ENCODE peak calls at places on chromosomes 4 and X, in eight cellular contexts. One of them, this sample, is unnamed.

GRCh38 chrX:148024425-148025148 is 43.5 kb downstream of the FMR1NB start:
- DNase-seq in AG04449: no peak
- DNase-seq in T-helper 9 cell: no peak
- DNase-seq in EH: no peak
- DNase-seq in HepG2: no peak
- DNase-seq in keratinocyte: no peak
- DNase-seq in tibial nerve: no peak
- DNase-seq in A549: no peak
- DNase-seq in this sample: no peak

GRCh38 chr4:67934628-67935027 is 28.7 kb downstream of the TMPRSS11A start:
- DNase-seq in AG04449: no peak
- DNase-seq in T-helper 9 cell: no peak
- DNase-seq in EH: no peak
- DNase-seq in HepG2: no peak
- DNase-seq in keratinocyte: no peak
- DNase-seq in tibial nerve: no peak
- DNase-seq in A549: no peak
- DNase-seq in this sample: no peak

GRCh38 chr4:7857993-7858392 is 81.7 kb downstream of the AFAP1 start:
- DNase-seq in AG04449: no peak
- DNase-seq in T-helper 9 cell: no peak
- DNase-seq in EH: no peak
- DNase-seq in HepG2: peak; percentile 85
- DNase-seq in keratinocyte: no peak
- DNase-seq in tibial nerve: no peak
- DNase-seq in A549: no peak
- DNase-seq in this sample: no peak

GRCh38 chr4:78149737-78150136 is 92.6 kb downstream of the FRAS1 start:
- DNase-seq in AG04449: no peak
- DNase-seq in T-helper 9 cell: no peak
- DNase-seq in EH: peak; percentile 24
- DNase-seq in HepG2: no peak
- DNase-seq in keratinocyte: no peak
- DNase-seq in tibial nerve: no peak
- DNase-seq in A549: no peak
- DNase-seq in this sample: peak; percentile 31

GRCh38 chr4:92791876-92792490 is 488.2 kb downstream of the GRID2 start:
- DNase-seq in AG04449: no peak
- DNase-seq in T-helper 9 cell: no peak
- DNase-seq in EH: no peak
- DNase-seq in HepG2: no peak
- DNase-seq in keratinocyte: no peak
- DNase-seq in tibial nerve: no peak
- DNase-seq in A549: no peak
- DNase-seq in this sample: no peak

GRCh38 chrX:135112096-135112729 is 8.1 kb downstream of the ETDB start:
- DNase-seq in AG04449: no peak
- DNase-seq in T-helper 9 cell: peak; percentile 23
- DNase-seq in EH: peak; percentile 43
- DNase-seq in HepG2: no peak
- DNase-seq in keratinocyte: no peak
- DNase-seq in tibial nerve: peak; percentile 24
- DNase-seq in A549: peak; percentile 31
- DNase-seq in this sample: peak; percentile 28

GRCh38 chrX:48592971-48593370 is 4.3 kb upstream of the WDR13 start:
- DNase-seq in AG04449: no peak
- DNase-seq in T-helper 9 cell: no peak
- DNase-seq in EH: peak; percentile 38
- DNase-seq in HepG2: no peak
- DNase-seq in keratinocyte: no peak
- DNase-seq in tibial nerve: no peak
- DNase-seq in A549: no peak
- DNase-seq in this sample: no peak

GRCh38 chr4:110533940-110534339 is 58.0 kb downstream of the ENPEP start:
- DNase-seq in AG04449: peak; percentile 97
- DNase-seq in T-helper 9 cell: no peak
- DNase-seq in EH: peak; percentile 96
- DNase-seq in HepG2: peak; percentile 74
- DNase-seq in keratinocyte: peak; percentile 40
- DNase-seq in tibial nerve: no peak
- DNase-seq in A549: peak; percentile 83
- DNase-seq in this sample: peak; percentile 94

GRCh38 chr4:88791274-88791673 is 93.6 kb upstream of the NAP1L5 start:
- DNase-seq in AG04449: no peak
- DNase-seq in T-helper 9 cell: no peak
- DNase-seq in EH: peak; percentile 41
- DNase-seq in HepG2: peak; percentile 14
- DNase-seq in keratinocyte: no peak
- DNase-seq in tibial nerve: no peak
- DNase-seq in A549: peak; percentile 4
- DNase-seq in this sample: peak; percentile 41

GRCh38 chrX:154541896-154542722 is 4.5 kb downstream of the G6PD start:
- DNase-seq in AG04449: peak; percentile 72
- DNase-seq in T-helper 9 cell: no peak
- DNase-seq in EH: peak; percentile 95
- DNase-seq in HepG2: peak; percentile 94
- DNase-seq in keratinocyte: no peak
- DNase-seq in tibial nerve: peak; percentile 75
- DNase-seq in A549: peak; percentile 98
- DNase-seq in this sample: peak; percentile 95

GRCh38 chr4:5784021-5784420 is 73.0 kb downstream of the EVC start:
- DNase-seq in AG04449: no peak
- DNase-seq in T-helper 9 cell: no peak
- DNase-seq in EH: no peak
- DNase-seq in HepG2: no peak
- DNase-seq in keratinocyte: no peak
- DNase-seq in tibial nerve: no peak
- DNase-seq in A549: no peak
- DNase-seq in this sample: no peak

GRCh38 chrX:8913665-8914409 is 112.7 kb upstream of the FAM9A start:
- DNase-seq in AG04449: peak; percentile 1
- DNase-seq in T-helper 9 cell: no peak
- DNase-seq in EH: peak; percentile 11
- DNase-seq in HepG2: no peak
- DNase-seq in keratinocyte: no peak
- DNase-seq in tibial nerve: peak; percentile 17
- DNase-seq in A549: peak; percentile 3
- DNase-seq in this sample: no peak

GRCh38 chr4:168868044-168868855 is 141.8 kb downstream of the CBR4 start:
- DNase-seq in AG04449: peak; percentile 90
- DNase-seq in T-helper 9 cell: no peak
- DNase-seq in EH: peak; percentile 83
- DNase-seq in HepG2: no peak
- DNase-seq in keratinocyte: no peak
- DNase-seq in tibial nerve: no peak
- DNase-seq in A549: no peak
- DNase-seq in this sample: peak; percentile 82

GRCh38 chr4:2009651-2010233 is 968 bp upstream of the NELFA start:
- DNase-seq in AG04449: no peak
- DNase-seq in T-helper 9 cell: peak; percentile 43
- DNase-seq in EH: peak; percentile 57
- DNase-seq in HepG2: peak; percentile 76
- DNase-seq in keratinocyte: no peak
- DNase-seq in tibial nerve: peak; percentile 20
- DNase-seq in A549: peak; percentile 73
- DNase-seq in this sample: peak; percentile 69

This sample was measured in cardiac muscle cell.